ENCODE peak calls at places on chromosomes 1 and 21, in nine cellular contexts. One of them, this sample, is unnamed.
A peak's percentile ranks its signal among the peaks of the same experiment; 100 is the strongest.

GRCh38 chr21:44958471-44959191 is 18.8 kb downstream of the SLX9 start:
- DNase-seq in RPMI8226: no peak
- DNase-seq in SW 1271: no peak
- DNase-seq in naive thymus-derived CD4-positive, alpha-beta T cell: no peak
- DNase-seq in COR-L47: no peak
- DNase-seq in MG63: no peak
- DNase-seq in amygdala: no peak
- DNase-seq in WTC11: no peak
- DNase-seq in Kasumi-1: peak; percentile 2
- DNase-seq in this sample: peak; percentile 90

GRCh38 chr1:162844153-162844552 is 16.8 kb downstream of the CCDC190 start:
- DNase-seq in RPMI8226: no peak
- DNase-seq in SW 1271: no peak
- DNase-seq in naive thymus-derived CD4-positive, alpha-beta T cell: no peak
- DNase-seq in COR-L47: no peak
- DNase-seq in MG63: no peak
- DNase-seq in amygdala: no peak
- DNase-seq in WTC11: no peak
- DNase-seq in Kasumi-1: no peak
- DNase-seq in this sample: no peak

GRCh38 chr1:118151312-118151937 is 33.6 kb downstream of the SPAG17 start:
- DNase-seq in RPMI8226: peak; percentile 39
- DNase-seq in SW 1271: no peak
- DNase-seq in naive thymus-derived CD4-positive, alpha-beta T cell: no peak
- DNase-seq in COR-L47: peak; percentile 23
- DNase-seq in MG63: peak; percentile 31
- DNase-seq in amygdala: no peak
- DNase-seq in WTC11: peak; percentile 70
- DNase-seq in Kasumi-1: peak; percentile 37
- DNase-seq in this sample: peak; percentile 65

GRCh38 chr1:36342426-36343185 is 19.2 kb upstream of the EVA1B start:
- DNase-seq in RPMI8226: peak; percentile 58
- DNase-seq in SW 1271: peak; percentile 44
- DNase-seq in naive thymus-derived CD4-positive, alpha-beta T cell: peak; percentile 49
- DNase-seq in COR-L47: no peak
- DNase-seq in MG63: peak; percentile 81
- DNase-seq in amygdala: no peak
- DNase-seq in WTC11: peak; percentile 73
- DNase-seq in Kasumi-1: peak; percentile 25
- DNase-seq in this sample: no peak

GRCh38 chr1:7012461-7012924 is 227.2 kb downstream of the CAMTA1 start:
- DNase-seq in RPMI8226: no peak
- DNase-seq in SW 1271: no peak
- DNase-seq in naive thymus-derived CD4-positive, alpha-beta T cell: no peak
- DNase-seq in COR-L47: no peak
- DNase-seq in MG63: no peak
- DNase-seq in amygdala: no peak
- DNase-seq in WTC11: no peak
- DNase-seq in Kasumi-1: no peak
- DNase-seq in this sample: no peak

GRCh38 chr21:25283720-25284119 is 323.6 kb downstream of the MRPL39 start:
- DNase-seq in RPMI8226: peak; percentile 36
- DNase-seq in SW 1271: no peak
- DNase-seq in naive thymus-derived CD4-positive, alpha-beta T cell: no peak
- DNase-seq in COR-L47: peak; percentile 4
- DNase-seq in MG63: no peak
- DNase-seq in amygdala: no peak
- DNase-seq in WTC11: no peak
- DNase-seq in Kasumi-1: peak; percentile 35
- DNase-seq in this sample: peak; percentile 51

GRCh38 chr1:110605901-110606783 is at the start of gene KCNA2:
- DNase-seq in RPMI8226: peak; percentile 28
- DNase-seq in SW 1271: no peak
- DNase-seq in naive thymus-derived CD4-positive, alpha-beta T cell: no peak
- DNase-seq in COR-L47: peak; percentile 36
- DNase-seq in MG63: peak; percentile 46
- DNase-seq in amygdala: peak; percentile 78
- DNase-seq in WTC11: peak; percentile 68
- DNase-seq in Kasumi-1: no peak
- DNase-seq in this sample: peak; percentile 83

GRCh38 chr1:161274874-161275273 is 16.3 kb downstream of the PCP4L1 start:
- DNase-seq in RPMI8226: no peak
- DNase-seq in SW 1271: no peak
- DNase-seq in naive thymus-derived CD4-positive, alpha-beta T cell: no peak
- DNase-seq in COR-L47: no peak
- DNase-seq in MG63: no peak
- DNase-seq in amygdala: no peak
- DNase-seq in WTC11: no peak
- DNase-seq in Kasumi-1: no peak
- DNase-seq in this sample: no peak

GRCh38 chr1:169989246-169989645 is 85.2 kb downstream of the KIFAP3 start:
- DNase-seq in RPMI8226: no peak
- DNase-seq in SW 1271: no peak
- DNase-seq in naive thymus-derived CD4-positive, alpha-beta T cell: no peak
- DNase-seq in COR-L47: no peak
- DNase-seq in MG63: no peak
- DNase-seq in amygdala: no peak
- DNase-seq in WTC11: no peak
- DNase-seq in Kasumi-1: no peak
- DNase-seq in this sample: no peak

GRCh38 chr21:28882345-28882744 is 110.3 kb downstream of the LTN1 start:
- DNase-seq in RPMI8226: no peak
- DNase-seq in SW 1271: no peak
- DNase-seq in naive thymus-derived CD4-positive, alpha-beta T cell: no peak
- DNase-seq in COR-L47: no peak
- DNase-seq in MG63: no peak
- DNase-seq in amygdala: no peak
- DNase-seq in WTC11: no peak
- DNase-seq in Kasumi-1: no peak
- DNase-seq in this sample: no peak

GRCh38 chr1:46198026-46198826 is at the start of gene POMGNT1:
- DNase-seq in RPMI8226: peak; percentile 85
- DNase-seq in SW 1271: no peak
- DNase-seq in naive thymus-derived CD4-positive, alpha-beta T cell: peak; percentile 64
- DNase-seq in COR-L47: peak; percentile 24
- DNase-seq in MG63: peak; percentile 77
- DNase-seq in amygdala: peak; percentile 31
- DNase-seq in WTC11: peak; percentile 64
- DNase-seq in Kasumi-1: peak; percentile 41
- DNase-seq in this sample: peak; percentile 81

GRCh38 chr1:2540816-2541492 is 10.9 kb upstream of the HES5 start:
- DNase-seq in RPMI8226: no peak
- DNase-seq in SW 1271: no peak
- DNase-seq in naive thymus-derived CD4-positive, alpha-beta T cell: no peak
- DNase-seq in COR-L47: no peak
- DNase-seq in MG63: no peak
- DNase-seq in amygdala: no peak
- DNase-seq in WTC11: peak; percentile 49
- DNase-seq in Kasumi-1: no peak
- DNase-seq in this sample: peak; percentile 37

GRCh38 chr1:116424863-116425262 is 51.8 kb downstream of the ATP1A1 start:
- DNase-seq in RPMI8226: no peak
- DNase-seq in SW 1271: no peak
- DNase-seq in naive thymus-derived CD4-positive, alpha-beta T cell: no peak
- DNase-seq in COR-L47: no peak
- DNase-seq in MG63: no peak
- DNase-seq in amygdala: no peak
- DNase-seq in WTC11: no peak
- DNase-seq in Kasumi-1: no peak
- DNase-seq in this sample: no peak

GRCh38 chr1:234222561-234223280 is 150.5 kb upstream of the COA6 start:
- DNase-seq in RPMI8226: no peak
- DNase-seq in SW 1271: no peak
- DNase-seq in naive thymus-derived CD4-positive, alpha-beta T cell: no peak
- DNase-seq in COR-L47: no peak
- DNase-seq in MG63: peak; percentile 30
- DNase-seq in amygdala: no peak
- DNase-seq in WTC11: no peak
- DNase-seq in Kasumi-1: no peak
- DNase-seq in this sample: no peak

GRCh38 chr1:182457844-182458243 is 7.9 kb downstream of the RGSL1 start:
- DNase-seq in RPMI8226: no peak
- DNase-seq in SW 1271: no peak
- DNase-seq in naive thymus-derived CD4-positive, alpha-beta T cell: no peak
- DNase-seq in COR-L47: no peak
- DNase-seq in MG63: no peak
- DNase-seq in amygdala: no peak
- DNase-seq in WTC11: no peak
- DNase-seq in Kasumi-1: no peak
- DNase-seq in this sample: no peak

GRCh38 chr1:30731109-30731805 is 7.9 kb upstream of the MATN1 start:
- DNase-seq in RPMI8226: no peak
- DNase-seq in SW 1271: no peak
- DNase-seq in naive thymus-derived CD4-positive, alpha-beta T cell: no peak
- DNase-seq in COR-L47: no peak
- DNase-seq in MG63: no peak
- DNase-seq in amygdala: no peak
- DNase-seq in WTC11: no peak
- DNase-seq in Kasumi-1: no peak
- DNase-seq in this sample: no peak

GRCh38 chr1:90579212-90579802 is 137.8 kb downstream of the BARHL2 start:
- DNase-seq in RPMI8226: peak; percentile 34
- DNase-seq in SW 1271: no peak
- DNase-seq in naive thymus-derived CD4-positive, alpha-beta T cell: peak; percentile 12
- DNase-seq in COR-L47: peak; percentile 42
- DNase-seq in MG63: no peak
- DNase-seq in amygdala: no peak
- DNase-seq in WTC11: no peak
- DNase-seq in Kasumi-1: peak; percentile 51
- DNase-seq in this sample: peak; percentile 80

GRCh38 chr21:32386195-32386870 is 6.5 kb downstream of the URB1 start:
- DNase-seq in RPMI8226: no peak
- DNase-seq in SW 1271: no peak
- DNase-seq in naive thymus-derived CD4-positive, alpha-beta T cell: no peak
- DNase-seq in COR-L47: no peak
- DNase-seq in MG63: peak; percentile 27
- DNase-seq in amygdala: no peak
- DNase-seq in WTC11: no peak
- DNase-seq in Kasumi-1: no peak
- DNase-seq in this sample: no peak

GRCh38 chr1:21547876-21548275 is 38.7 kb downstream of the ALPL start:
- DNase-seq in RPMI8226: no peak
- DNase-seq in SW 1271: no peak
- DNase-seq in naive thymus-derived CD4-positive, alpha-beta T cell: no peak
- DNase-seq in COR-L47: no peak
- DNase-seq in MG63: peak; percentile 72
- DNase-seq in amygdala: peak; percentile 26
- DNase-seq in WTC11: no peak
- DNase-seq in Kasumi-1: no peak
- DNase-seq in this sample: no peak

GRCh38 chr1:53410100-53410541 is 49.1 kb upstream of the DMRTB1 start:
- DNase-seq in RPMI8226: no peak
- DNase-seq in SW 1271: no peak
- DNase-seq in naive thymus-derived CD4-positive, alpha-beta T cell: no peak
- DNase-seq in COR-L47: no peak
- DNase-seq in MG63: peak; percentile 41
- DNase-seq in amygdala: no peak
- DNase-seq in WTC11: no peak
- DNase-seq in Kasumi-1: no peak
- DNase-seq in this sample: peak; percentile 76

GRCh38 chr1:2466834-2467554 is 9.1 kb upstream of the PLCH2 start:
- DNase-seq in RPMI8226: peak; percentile 52
- DNase-seq in SW 1271: no peak
- DNase-seq in naive thymus-derived CD4-positive, alpha-beta T cell: no peak
- DNase-seq in COR-L47: no peak
- DNase-seq in MG63: no peak
- DNase-seq in amygdala: no peak
- DNase-seq in WTC11: peak; percentile 71
- DNase-seq in Kasumi-1: no peak
- DNase-seq in this sample: no peak

GRCh38 chr1:30376054-30376453 is 347.3 kb downstream of the MATN1 start:
- DNase-seq in RPMI8226: no peak
- DNase-seq in SW 1271: no peak
- DNase-seq in naive thymus-derived CD4-positive, alpha-beta T cell: no peak
- DNase-seq in COR-L47: no peak
- DNase-seq in MG63: no peak
- DNase-seq in amygdala: no peak
- DNase-seq in WTC11: no peak
- DNase-seq in Kasumi-1: no peak
- DNase-seq in this sample: no peak

GRCh38 chr1:209688746-209689234 is 13.6 kb downstream of the G0S2 start:
- DNase-seq in RPMI8226: no peak
- DNase-seq in SW 1271: no peak
- DNase-seq in naive thymus-derived CD4-positive, alpha-beta T cell: no peak
- DNase-seq in COR-L47: no peak
- DNase-seq in MG63: no peak
- DNase-seq in amygdala: no peak
- DNase-seq in WTC11: no peak
- DNase-seq in Kasumi-1: no peak
- DNase-seq in this sample: no peak

GRCh38 chr1:100896481-100896982 is 642 bp downstream of the SLC30A7 start:
- DNase-seq in RPMI8226: peak; percentile 58
- DNase-seq in SW 1271: peak; percentile 9
- DNase-seq in naive thymus-derived CD4-positive, alpha-beta T cell: peak; percentile 73
- DNase-seq in COR-L47: peak; percentile 32
- DNase-seq in MG63: peak; percentile 14
- DNase-seq in amygdala: no peak
- DNase-seq in WTC11: no peak
- DNase-seq in Kasumi-1: peak; percentile 83
- DNase-seq in this sample: peak; percentile 45

GRCh38 chr1:64686828-64687724 is 57.8 kb upstream of the RAVER2 start:
- DNase-seq in RPMI8226: peak; percentile 51
- DNase-seq in SW 1271: no peak
- DNase-seq in naive thymus-derived CD4-positive, alpha-beta T cell: peak; percentile 9
- DNase-seq in COR-L47: no peak
- DNase-seq in MG63: no peak
- DNase-seq in amygdala: no peak
- DNase-seq in WTC11: no peak
- DNase-seq in Kasumi-1: peak; percentile 62
- DNase-seq in this sample: peak; percentile 81

GRCh38 chr1:26124433-26125318 is 13.1 kb downstream of the PDIK1L start:
- DNase-seq in RPMI8226: no peak
- DNase-seq in SW 1271: no peak
- DNase-seq in naive thymus-derived CD4-positive, alpha-beta T cell: no peak
- DNase-seq in COR-L47: no peak
- DNase-seq in MG63: no peak
- DNase-seq in amygdala: no peak
- DNase-seq in WTC11: no peak
- DNase-seq in Kasumi-1: no peak
- DNase-seq in this sample: no peak

GRCh38 chr1:64933296-64934070 is 32.9 kb downstream of the JAK1 start:
- DNase-seq in RPMI8226: no peak
- DNase-seq in SW 1271: no peak
- DNase-seq in naive thymus-derived CD4-positive, alpha-beta T cell: peak; percentile 16
- DNase-seq in COR-L47: no peak
- DNase-seq in MG63: peak; percentile 72
- DNase-seq in amygdala: no peak
- DNase-seq in WTC11: no peak
- DNase-seq in Kasumi-1: peak; percentile 63
- DNase-seq in this sample: peak; percentile 54

GRCh38 chr1:40314721-40315238 is 2.3 kb downstream of the COL9A2 start:
- DNase-seq in RPMI8226: no peak
- DNase-seq in SW 1271: no peak
- DNase-seq in naive thymus-derived CD4-positive, alpha-beta T cell: no peak
- DNase-seq in COR-L47: peak; percentile 40
- DNase-seq in MG63: no peak
- DNase-seq in amygdala: peak; percentile 73
- DNase-seq in WTC11: peak; percentile 24
- DNase-seq in Kasumi-1: no peak
- DNase-seq in this sample: no peak

GRCh38 chr1:110336300-110337039 is 2.7 kb upstream of the RBM15 start:
- DNase-seq in RPMI8226: no peak
- DNase-seq in SW 1271: no peak
- DNase-seq in naive thymus-derived CD4-positive, alpha-beta T cell: no peak
- DNase-seq in COR-L47: no peak
- DNase-seq in MG63: peak; percentile 48
- DNase-seq in amygdala: no peak
- DNase-seq in WTC11: no peak
- DNase-seq in Kasumi-1: no peak
- DNase-seq in this sample: no peak

GRCh38 chr1:55214903-55215193 is 316 bp downstream of the USP24 start:
- DNase-seq in RPMI8226: no peak
- DNase-seq in SW 1271: no peak
- DNase-seq in naive thymus-derived CD4-positive, alpha-beta T cell: no peak
- DNase-seq in COR-L47: no peak
- DNase-seq in MG63: peak; percentile 33
- DNase-seq in amygdala: peak; percentile 57
- DNase-seq in WTC11: peak; percentile 48
- DNase-seq in Kasumi-1: no peak
- DNase-seq in this sample: no peak

This sample was measured in A673.